ENCODE peak calls at places on chromosomes 4 and X, in six cellular contexts. A, U, F, H, I and O are unnamed samples.

GRCh38 chr4:81650871-81651270 is 179.2 kb upstream of the RASGEF1B start:
- DNase-seq in H (no peak), U (no peak), I (no peak), A (no peak), F (peak), O (no peak)

GRCh38 chr4:151144329-151145072 is 45.1 kb downstream of the RPS3A start:
- DNase-seq in A (no peak), U (no peak), I (no peak), F (no peak), H (no peak), O (no peak)

GRCh38 chrX:20412871-20413486 is 146.3 kb upstream of the RPS6KA3 start:
- DNase-seq in I (no peak), H (no peak), F (no peak), A (no peak), U (no peak), O (no peak)

GRCh38 chrX:122868626-122869025 is 315.5 kb upstream of the GRIA3 start:
- DNase-seq in H (peak), F (no peak), U (no peak), I (no peak), A (no peak), O (no peak)

GRCh38 chr4:185341841-185342240 is 53.9 kb downstream of the LRP2BP start:
- DNase-seq in F (no peak), I (no peak), U (no peak), H (no peak), A (no peak), O (no peak)

GRCh38 chr4:117135634-117136354 is 50.4 kb upstream of the TRAM1L1 start:
- DNase-seq in H (peak), I (no peak), A (no peak), F (peak), U (no peak), O (no peak)

GRCh38 chrX:96436105-96436504 is 248.5 kb upstream of the DIAPH2 start:
- DNase-seq in F (no peak), I (no peak), A (no peak), H (peak), U (peak), O (no peak)

GRCh38 chr4:5036239-5036638 is 15.0 kb upstream of the STK32B start:
- DNase-seq in U (peak), A (no peak), F (peak), I (no peak), H (peak), O (no peak)

GRCh38 chrX:154775611-154776349 is 13.1 kb downstream of the DKC1 start:
- DNase-seq in A (no peak), H (no peak), U (peak), I (no peak), F (peak), O (no peak)

GRCh38 chr4:87805971-87806370 is 6.6 kb downstream of the IBSP start:
- DNase-seq in H (peak), I (no peak), A (no peak), F (no peak), U (peak), O (no peak)

GRCh38 chr4:64271601-64272081 is 137.6 kb downstream of the TECRL start:
- DNase-seq in A (no peak), F (no peak), U (no peak), H (no peak), I (no peak), O (peak)

GRCh38 chr4:27463816-27464215 is 603.2 kb downstream of the STIM2 start:
- DNase-seq in U (peak), F (peak), H (peak), A (no peak), I (no peak), O (no peak)

GRCh38 chr4:159098482-159099127 is 4.3 kb upstream of the RAPGEF2 start:
- DNase-seq in F (no peak), H (no peak), A (no peak), U (no peak), I (no peak), O (no peak)

GRCh38 chr4:108045687-108046024 is 56.0 kb downstream of the HADH start:
- DNase-seq in I (no peak), H (no peak), U (no peak), A (no peak), F (no peak), O (no peak)

GRCh38 chrX:154317391-154318000 is 21.9 kb downstream of the TKTL1 start:
- DNase-seq in U (peak), H (peak), F (peak), A (no peak), I (peak), O (peak)

GRCh38 chrX:120660638-120661037 is 30.8 kb upstream of the C1GALT1C1 start:
- DNase-seq in I (no peak), F (no peak), A (no peak), U (no peak), H (no peak), O (no peak)

GRCh38 chr4:184983660-184984356 is 34.5 kb upstream of the HELT start:
- DNase-seq in U (peak), I (peak), A (peak), F (peak), H (peak), O (peak)

GRCh38 chr4:30753316-30753715 is 33.1 kb downstream of the PCDH7 start:
- DNase-seq in F (no peak), I (no peak), U (peak), A (no peak), H (peak), O (no peak)

GRCh38 chrX:24561121-24561520 is 86.0 kb downstream of the PCYT1B start:
- DNase-seq in H (no peak), I (no peak), F (peak), A (no peak), U (peak), O (no peak)

GRCh38 chr4:113547487-113548042 is 214.0 kb downstream of the CAMK2D start:
- DNase-seq in U (peak), H (peak), A (peak), I (peak), F (peak), O (peak)
- H3K9ac ChIP-seq in U (no peak), H (peak), A (no peak), I (no peak), F (no peak), O (no peak)

GRCh38 chr4:41619161-41619560 is 81.2 kb downstream of the LIMCH1 start:
- DNase-seq in H (no peak), A (no peak), F (peak), U (no peak), I (peak), O (peak)
- H3K4ac ChIP-seq in H (no peak), A (no peak), F (no peak), U (no peak), I (no peak), O (no peak)

GRCh38 chrX:6227445-6227820 is 1.2 kb downstream of the NLGN4X start:
- DNase-seq in A (peak), F (peak), H (no peak), U (no peak), I (no peak), O (no peak)

GRCh38 chrX:6226646-6227444 is 1.8 kb downstream of the NLGN4X start:
- DNase-seq in U (no peak), I (peak), F (peak), A (peak), H (no peak), O (peak)

GRCh38 chrX:6223516-6223915 is 5.2 kb downstream of the NLGN4X start:
- DNase-seq in F (no peak), H (no peak), A (no peak), U (no peak), I (no peak), O (no peak)

GRCh38 chrX:6226053-6226645 is 2.5 kb downstream of the NLGN4X start:
- DNase-seq in A (peak), U (no peak), F (peak), I (peak), H (peak), O (peak)

GRCh38 chrX:6225307-6226052 is 3.2 kb downstream of the NLGN4X start:
- DNase-seq in F (peak), H (no peak), I (no peak), U (no peak), A (peak), O (no peak)
- H3K18ac ChIP-seq in F (peak), H (no peak), I (no peak), U (no peak), A (no peak), O (no peak)

GRCh38 chrX:108264376-108264775 is 172.8 kb downstream of the ATG4A start:
- DNase-seq in U (no peak), I (no peak), F (no peak), H (no peak), A (no peak), O (no peak)
- H3K9ac ChIP-seq in U (no peak), I (no peak), F (no peak), H (no peak), A (no peak), O (no peak)

GRCh38 chrX:2692221-2693122 is 1.4 kb downstream of the CD99 start:
- DNase-seq in U (peak), H (no peak), F (peak), I (no peak), A (no peak), O (no peak)
- H3K4ac ChIP-seq in U (peak), H (no peak), F (no peak), I (no peak), A (no peak), O (no peak)

DNA sequence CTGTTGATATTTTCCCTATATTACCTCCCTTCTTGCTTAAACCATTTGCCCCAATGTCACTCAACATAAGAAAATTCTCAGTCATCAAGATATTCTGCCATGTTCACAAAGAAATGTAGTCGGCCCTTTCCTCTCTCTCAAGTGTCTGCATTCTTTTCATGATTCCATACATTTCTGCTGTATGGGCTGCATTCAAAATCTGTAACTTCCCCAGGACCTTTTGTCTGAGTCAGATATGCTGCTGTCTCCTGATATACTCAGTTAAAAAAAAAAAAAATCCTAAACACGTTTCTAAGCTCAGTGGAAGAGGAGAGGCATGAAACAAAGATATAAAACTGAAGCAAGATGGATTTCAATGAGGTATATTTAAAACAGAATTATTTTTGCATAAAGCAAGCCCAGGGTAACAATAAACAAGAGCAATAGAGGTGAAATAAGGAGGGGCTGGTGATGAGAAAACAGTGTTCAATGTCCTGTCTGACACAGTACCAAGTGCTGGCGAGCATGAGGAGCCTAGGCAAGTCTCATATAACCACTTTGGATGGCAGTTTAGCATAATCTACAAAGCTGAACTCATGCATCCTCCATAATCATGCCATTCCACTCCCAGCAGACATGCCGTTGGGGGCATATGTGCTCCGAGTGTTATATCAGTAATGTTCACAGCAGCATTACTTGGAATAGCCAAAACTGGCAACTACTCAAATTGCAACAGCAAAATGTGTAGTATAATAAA is 76.8 kb downstream of the MANBA start:
- DNase-seq in A (no peak), F (no peak), I (no peak), H (peak), U (peak), O (no peak)
- H3K18ac ChIP-seq in A (no peak), F (no peak), I (no peak), H (peak), U (peak), O (no peak)

GRCh38 chr4:180394307-180394706 is 1848.9 kb upstream of the TENM3 start:
- DNase-seq in A (no peak), F (no peak), U (no peak), I (no peak), H (no peak), O (no peak)
- H3K9ac ChIP-seq in A (no peak), F (no peak), U (no peak), I (no peak), H (no peak), O (no peak)

DNA sequence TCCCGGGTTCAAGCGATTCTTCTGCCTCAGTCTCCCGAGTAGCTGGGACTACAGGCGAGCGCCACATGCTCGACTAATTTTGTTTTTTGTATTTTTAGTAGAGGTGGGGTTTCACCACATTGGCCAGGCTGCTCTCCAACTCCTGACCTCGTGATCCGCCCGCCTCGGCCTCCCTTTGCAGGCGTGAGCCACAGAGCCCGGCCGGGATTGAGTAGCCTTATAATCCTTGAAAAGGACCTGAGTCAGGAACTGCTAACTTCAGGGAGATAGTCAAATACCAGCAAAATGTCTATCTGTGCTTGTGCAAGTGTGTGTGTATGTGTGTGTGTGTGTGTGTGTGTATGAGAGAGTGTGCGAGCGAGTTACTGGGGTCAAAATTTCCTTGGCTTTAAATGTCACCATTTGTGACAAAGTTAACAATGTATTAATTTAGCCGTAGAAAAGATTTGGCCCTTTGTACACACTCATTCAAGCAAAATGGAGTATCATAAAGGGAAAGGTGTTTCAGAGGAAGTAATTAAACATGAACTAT is 1.8 kb upstream of the KDM6A start:
- DNase-seq in H (peak), A (no peak), U (no peak), I (no peak), F (peak), O (no peak)
- H3K4ac ChIP-seq in H (no peak), A (no peak), U (no peak), I (no peak), F (no peak), O (no peak)